ENCODE peak calls at places on chromosomes 7 and 10, in four cellular contexts. R is Panc1, U is tibial artery, H is heart left ventricle. W is an unnamed sample. For H3K4me1, the result is how much of the 10 kb centered on the place peaks cover.

GRCh38 chr7:2936301-2936700 is 92.2 kb upstream of the GNA12 start:
- DNase-seq in H (no peak), R (no peak), U (no peak), W (no peak)

GRCh38 chr10:30804478-30805055 is 175.0 kb upstream of the LYZL2 start:
- DNase-seq in R (no peak), U (peak), H (peak), W (no peak)

GRCh38 chr7:86629-87028 is 105.7 kb upstream of the FAM20C start:
- DNase-seq in U (no peak), R (no peak), H (no peak), W (no peak)

GRCh38 chr7:130901209-130901783 is 167.3 kb upstream of the KLF14 start:
- DNase-seq in U (peak), H (peak), R (peak), W (peak)

GRCh38 chr10:8392216-8392615 is 337.7 kb downstream of the GATA3 start:
- DNase-seq in H (no peak), U (no peak), R (no peak), W (no peak)

GRCh38 chr10:26269754-26270153 is 53.2 kb downstream of the GAD2 start:
- DNase-seq in R (peak), H (no peak), U (no peak), W (no peak)

GRCh38 chr7:99623702-99624447 is 7.1 kb downstream of the ZSCAN25 start:
- DNase-seq in H (no peak), U (no peak), R (no peak), W (no peak)

GRCh38 chr10:98790817-98791216 is 344.1 kb upstream of the HPS1 start:
- DNase-seq in R (no peak), H (no peak), U (no peak), W (no peak)

GRCh38 chr10:79084012-79084971 is 15.5 kb downstream of the ZMIZ1 start:
- DNase-seq in H (peak), R (no peak), U (peak), W (peak)

GRCh38 chr10:1574719-1575118 is 162.6 kb downstream of the ADARB2 start:
- DNase-seq in U (no peak), H (no peak), R (no peak), W (no peak)

GRCh38 chr7:141339603-141340002 is 211.6 kb upstream of the AGK start:
- DNase-seq in H (no peak), R (no peak), U (no peak), W (no peak)

GRCh38 chr10:9239298-9239697 is 1184.8 kb downstream of the GATA3 start:
- DNase-seq in U (no peak), H (no peak), R (no peak), W (no peak)

GRCh38 chr7:2106920-2107319 is 125.8 kb downstream of the MAD1L1 start:
- DNase-seq in R (no peak), H (no peak), U (no peak), W (no peak)

GRCh38 chr10:1434912-1435692 is 302.2 kb downstream of the ADARB2 start:
- DNase-seq in R (no peak), H (no peak), U (no peak), W (no peak)

GRCh38 chr10:104650072-104650471 is 9.0 kb downstream of the SORCS3 start:
- DNase-seq in H (no peak), R (no peak), U (no peak), W (no peak)

GRCh38 chr10:71131096-71131495 is 81.3 kb upstream of the UNC5B start:
- DNase-seq in H (no peak), R (no peak), U (no peak), W (no peak)

GRCh38 chr10:69636626-69637550 is 6.8 kb downstream of the FAM241B start:
- DNase-seq in U (no peak), R (no peak), H (no peak), W (no peak)

GRCh38 chr7:74380720-74381119 is 73.0 kb upstream of the GTF2IRD1 start:
- DNase-seq in U (no peak), R (no peak), H (no peak), W (no peak)

GRCh38 chr10:66591865-66592264 is 334.0 kb upstream of the LRRTM3 start:
- DNase-seq in U (no peak), R (no peak), H (no peak), W (no peak)

GRCh38 chr7:77727936-77728701 is 31.9 kb downstream of the RSBN1L start:
- DNase-seq in H (no peak), R (no peak), U (no peak), W (no peak)

GRCh38 chr7:682810-683209 is 43.7 kb upstream of the DNAAF5 start:
- DNase-seq in H (no peak), U (no peak), R (no peak), W (no peak)

GRCh38 chr7:100682991-100683658 is 9.6 kb downstream of the GNB2 start:
- DNase-seq in U (no peak), H (no peak), R (no peak), W (peak)

DNA sequence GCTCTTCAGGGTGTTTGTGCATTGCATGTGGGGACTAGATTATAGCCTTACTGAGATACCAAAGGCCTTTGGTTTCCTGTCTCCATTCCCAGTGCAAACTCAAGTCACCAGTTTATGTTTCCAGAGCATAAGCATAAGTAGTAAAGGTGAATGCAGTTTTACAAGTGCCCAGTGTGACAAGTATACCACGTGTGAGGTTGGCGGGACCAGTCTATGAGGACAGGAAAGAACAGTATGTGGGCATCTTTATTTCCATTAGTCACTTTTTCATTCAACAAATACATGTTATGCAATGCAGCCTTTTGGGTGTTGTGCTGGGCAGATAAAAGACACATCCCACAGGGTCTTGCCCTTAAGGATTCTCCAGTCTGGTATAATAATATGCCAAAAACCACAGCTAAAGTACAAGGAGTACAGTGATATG is 146.5 kb downstream of the ARID5B start:
- DNase-seq in R (no peak), H (no peak), U (peak), W (no peak)
- H3K4me3 ChIP-seq in R (no peak), H (peak), U (no peak), W (no peak)

GRCh38 chr7:42221304-42221703 is 15.7 kb downstream of the GLI3 start:
- DNase-seq in U (no peak), H (no peak), R (no peak), W (no peak)
- H3K4me1 ChIP-seq in U (under half), H (under half), R (under half), W (under half)

DNA sequence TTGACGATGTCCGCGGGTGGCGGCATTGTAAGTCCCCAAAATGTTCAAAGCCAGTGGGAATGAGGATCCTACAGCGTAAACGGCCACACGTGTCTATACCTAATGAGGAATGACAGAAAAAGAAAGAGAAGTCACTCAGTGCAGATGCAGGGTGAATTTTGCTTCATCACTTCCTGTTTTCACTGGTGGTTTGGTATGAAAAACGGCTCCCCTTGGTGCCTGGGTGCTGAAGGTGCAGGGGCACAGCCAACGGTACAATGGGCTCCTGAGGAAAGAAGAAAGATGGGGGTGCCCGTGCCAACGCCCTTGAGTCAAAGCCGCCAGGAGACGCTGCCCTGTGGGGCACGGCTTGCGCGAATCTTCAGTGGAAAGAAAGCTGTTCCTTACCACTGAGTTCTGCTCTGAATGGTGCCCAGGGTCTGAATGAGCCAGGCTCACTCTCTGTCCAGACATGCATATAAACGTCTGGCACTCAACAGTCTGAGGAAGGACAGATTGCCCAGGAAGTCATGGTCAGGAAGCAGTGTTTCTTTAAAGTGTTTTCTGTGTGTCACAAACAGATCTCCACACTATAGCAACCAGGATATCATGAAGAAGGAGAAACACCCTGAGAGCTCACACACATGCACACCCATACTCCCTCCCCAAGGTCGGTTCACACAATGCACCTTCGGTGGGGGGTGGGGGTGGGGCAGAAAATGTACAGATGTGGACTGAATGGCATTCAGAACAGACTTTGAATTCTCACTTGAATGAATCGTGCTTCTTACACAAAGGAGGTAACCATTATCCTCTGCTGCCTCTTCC is 105.8 kb downstream of the ELMO1 start:
- DNase-seq in U (no peak), H (no peak), R (no peak), W (peak)
- H3K4me3 ChIP-seq in U (no peak), H (peak), R (no peak), W (peak)

GRCh38 chr10:75910032-75910431 is 478.6 kb downstream of the LRMDA start:
- DNase-seq in H (no peak), R (no peak), U (no peak), W (no peak)

DNA sequence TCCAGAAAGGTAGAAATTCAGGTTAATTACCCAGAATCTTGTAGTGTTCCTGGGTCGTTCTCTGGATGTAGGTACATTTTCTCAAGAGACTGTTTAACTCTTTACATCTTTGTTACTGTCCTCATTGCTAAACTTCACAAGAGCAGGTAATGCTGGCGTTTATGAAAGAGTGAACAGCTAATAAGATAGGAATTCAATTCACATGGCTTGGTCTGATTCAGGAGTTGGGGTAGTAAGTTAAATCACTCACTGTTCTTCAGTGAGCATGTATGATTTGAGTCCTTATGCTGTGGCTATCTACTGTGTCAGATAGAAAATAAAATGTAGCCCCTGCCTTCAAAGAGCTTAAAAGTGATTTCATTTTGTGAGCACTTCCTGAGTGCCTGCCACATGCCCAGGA is 480.0 kb downstream of the LRMDA start:
- DNase-seq in H (no peak), R (no peak), U (no peak), W (no peak)
- H3K4me1 ChIP-seq in H (under half), R (under half), U (under half), W (under half)

DNA sequence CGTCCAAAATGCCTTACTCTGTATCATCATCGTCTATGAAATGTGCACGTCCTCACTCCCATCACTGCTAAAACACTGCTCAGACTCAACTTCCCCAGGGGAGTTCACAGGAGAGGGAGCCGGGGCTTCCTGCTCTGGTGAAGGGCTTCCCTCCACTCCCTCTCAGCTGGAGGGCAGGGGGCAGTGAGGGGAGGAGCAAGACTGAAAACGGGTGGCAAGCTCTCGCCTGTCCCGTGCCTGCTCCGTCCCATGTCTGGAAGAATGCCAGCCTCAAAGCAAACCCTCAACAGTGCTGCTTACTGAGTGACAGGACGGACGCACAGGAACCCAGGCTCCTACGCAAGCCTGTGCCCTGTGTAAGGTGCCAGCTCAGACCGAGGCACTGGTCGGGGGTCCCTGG is 25.1 kb downstream of the PRKAG2 start:
- DNase-seq in H (peak), R (no peak), U (peak), W (peak)
- H3K4me3 ChIP-seq in H (peak), R (no peak), U (no peak), W (no peak)

DNA sequence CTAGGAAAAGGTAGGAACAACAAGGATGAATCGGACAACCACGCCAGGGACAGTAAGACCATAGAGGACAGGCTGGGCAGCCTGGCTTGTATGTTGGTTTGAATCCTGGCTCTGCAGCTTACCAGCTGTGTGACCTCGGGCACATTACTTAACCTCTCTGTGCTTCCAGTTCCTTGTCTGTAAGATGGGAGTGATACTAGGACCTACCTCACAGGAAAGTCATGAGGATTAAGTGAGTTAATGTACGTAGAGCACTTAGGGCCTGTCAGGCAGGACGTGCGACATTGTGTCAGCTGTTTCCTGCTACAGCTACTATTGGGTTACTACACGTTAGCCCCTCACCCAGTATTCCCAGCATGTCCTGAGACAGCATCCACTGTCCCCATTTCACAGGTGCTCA is 32.1 kb downstream of the PLAC9 start:
- DNase-seq in U (no peak), R (no peak), H (no peak), W (no peak)
- H3K4me1 ChIP-seq in U (half or more), R (under half), H (half or more), W (under half)

W was measured in left lung.